ENCODE peak calls at places on chromosome 18, in four cellular contexts. One of them, this sample, is unnamed.

GRCh38 chr18:49510393-49511115 is 23.5 kb upstream of the C18orf32 start:
- DNase-seq in kidney: no peak
- DNase-seq in spleen: no peak
- DNase-seq in ovary: peak
- DNase-seq in this sample: no peak

GRCh38 chr18:62493033-62493862 is 29.6 kb upstream of the ZCCHC2 start:
- DNase-seq in kidney: no peak
- DNase-seq in spleen: no peak
- DNase-seq in ovary: no peak
- DNase-seq in this sample: no peak

GRCh38 chr18:45666520-45666919 is 51.2 kb downstream of the SLC14A2 start:
- DNase-seq in kidney: no peak
- DNase-seq in spleen: no peak
- DNase-seq in ovary: no peak
- DNase-seq in this sample: no peak

GRCh38 chr18:58769321-58769720 is 95.4 kb upstream of the ZNF532 start:
- DNase-seq in kidney: no peak
- DNase-seq in spleen: no peak
- DNase-seq in ovary: no peak
- DNase-seq in this sample: peak

GRCh38 chr18:60292186-60292585 is 80.4 kb downstream of the MC4R start:
- DNase-seq in kidney: no peak
- DNase-seq in spleen: no peak
- DNase-seq in ovary: no peak
- DNase-seq in this sample: no peak

GRCh38 chr18:58579561-58580047 is 49.3 kb downstream of the ALPK2 start:
- DNase-seq in kidney: no peak
- DNase-seq in spleen: no peak
- DNase-seq in ovary: no peak
- DNase-seq in this sample: no peak

GRCh38 chr18:49588171-49588570 is 26.3 kb downstream of the LIPG start:
- DNase-seq in kidney: no peak
- DNase-seq in spleen: no peak
- DNase-seq in ovary: no peak
- DNase-seq in this sample: no peak

GRCh38 chr18:715626-716025 is 3.2 kb upstream of the ENOSF1 start:
- DNase-seq in kidney: no peak
- DNase-seq in spleen: no peak
- DNase-seq in ovary: no peak
- DNase-seq in this sample: no peak

GRCh38 chr18:37107748-37108522 is 279.0 kb downstream of the KIAA1328 start:
- DNase-seq in kidney: no peak
- DNase-seq in spleen: no peak
- DNase-seq in ovary: no peak
- DNase-seq in this sample: no peak

GRCh38 chr18:37393945-37394609 is 171.5 kb downstream of the CELF4 start:
- DNase-seq in kidney: peak
- DNase-seq in spleen: peak
- DNase-seq in ovary: peak
- DNase-seq in this sample: peak

GRCh38 chr18:58512161-58512581 is 116.7 kb downstream of the ALPK2 start:
- DNase-seq in kidney: no peak
- DNase-seq in spleen: no peak
- DNase-seq in ovary: no peak
- DNase-seq in this sample: no peak

GRCh38 chr18:25253136-25253535 is 98.8 kb downstream of the ZNF521 start:
- DNase-seq in kidney: no peak
- DNase-seq in spleen: no peak
- DNase-seq in ovary: no peak
- DNase-seq in this sample: no peak

GRCh38 chr18:9568186-9568585 is 46.2 kb downstream of the PPP4R1 start:
- DNase-seq in kidney: no peak
- DNase-seq in spleen: no peak
- DNase-seq in ovary: no peak
- DNase-seq in this sample: no peak

GRCh38 chr18:36349552-36349951 is 52.0 kb downstream of the FHOD3 start:
- DNase-seq in kidney: peak
- DNase-seq in spleen: no peak
- DNase-seq in ovary: no peak
- DNase-seq in this sample: no peak

GRCh38 chr18:69250305-69251151 is 150.2 kb upstream of the DOK6 start:
- DNase-seq in kidney: no peak
- DNase-seq in spleen: no peak
- DNase-seq in ovary: no peak
- DNase-seq in this sample: no peak

GRCh38 chr18:5970032-5970431 is 74.7 kb upstream of the TMEM200C start:
- DNase-seq in kidney: no peak
- DNase-seq in spleen: no peak
- DNase-seq in ovary: no peak
- DNase-seq in this sample: no peak

GRCh38 chr18:73461780-73462059 is 593.9 kb upstream of the NETO1 start:
- DNase-seq in kidney: no peak
- DNase-seq in spleen: no peak
- DNase-seq in ovary: no peak
- DNase-seq in this sample: no peak

GRCh38 chr18:73456643-73457042 is 588.9 kb upstream of the NETO1 start:
- DNase-seq in kidney: no peak
- DNase-seq in spleen: no peak
- DNase-seq in ovary: no peak
- DNase-seq in this sample: no peak

GRCh38 chr18:73461038-73461779 is 593.4 kb upstream of the NETO1 start:
- DNase-seq in kidney: no peak
- DNase-seq in spleen: no peak
- DNase-seq in ovary: no peak
- DNase-seq in this sample: no peak

GRCh38 chr18:73458186-73458964 is 590.6 kb upstream of the NETO1 start:
- DNase-seq in kidney: no peak
- DNase-seq in spleen: no peak
- DNase-seq in ovary: no peak
- DNase-seq in this sample: no peak

GRCh38 chr18:73462092-73462491 is 594.3 kb upstream of the NETO1 start:
- DNase-seq in kidney: no peak
- DNase-seq in spleen: no peak
- DNase-seq in ovary: no peak
- DNase-seq in this sample: no peak
- H3K27ac ChIP-seq in kidney: no peak
- H3K27ac ChIP-seq in spleen: no peak
- H3K27ac ChIP-seq in ovary: no peak
- H3K27ac ChIP-seq in this sample: no peak

GRCh38 chr18:63603772-63604171 is 16.6 kb downstream of the SERPINB13 start:
- DNase-seq in kidney: no peak
- DNase-seq in spleen: no peak
- DNase-seq in ovary: no peak
- DNase-seq in this sample: no peak
- H3K27ac ChIP-seq in kidney: no peak
- H3K27ac ChIP-seq in spleen: no peak
- H3K27ac ChIP-seq in ovary: no peak
- H3K27ac ChIP-seq in this sample: no peak

GRCh38 chr18:77099501-77100370 is 32.8 kb downstream of the MBP start:
- DNase-seq in kidney: no peak
- DNase-seq in spleen: no peak
- DNase-seq in ovary: no peak
- DNase-seq in this sample: no peak
- H3K27ac ChIP-seq in kidney: no peak
- H3K27ac ChIP-seq in spleen: peak
- H3K27ac ChIP-seq in ovary: no peak
- H3K27ac ChIP-seq in this sample: peak

GRCh38 chr18:77369644-77370043 is 120.0 kb downstream of the GALR1 start:
- DNase-seq in kidney: no peak
- DNase-seq in spleen: no peak
- DNase-seq in ovary: no peak
- DNase-seq in this sample: no peak

GRCh38 chr18:77376043-77376732 is 126.5 kb downstream of the GALR1 start:
- DNase-seq in kidney: no peak
- DNase-seq in spleen: no peak
- DNase-seq in ovary: no peak
- DNase-seq in this sample: no peak

GRCh38 chr18:77376733-77377094 is 127.1 kb downstream of the GALR1 start:
- DNase-seq in kidney: no peak
- DNase-seq in spleen: no peak
- DNase-seq in ovary: no peak
- DNase-seq in this sample: no peak

GRCh38 chr18:77377813-77378212 is 128.2 kb downstream of the GALR1 start:
- DNase-seq in kidney: no peak
- DNase-seq in spleen: no peak
- DNase-seq in ovary: no peak
- DNase-seq in this sample: no peak

GRCh38 chr18:77374106-77374505 is 124.5 kb downstream of the GALR1 start:
- DNase-seq in kidney: no peak
- DNase-seq in spleen: no peak
- DNase-seq in ovary: peak
- DNase-seq in this sample: no peak
- H3K27ac ChIP-seq in kidney: no peak
- H3K27ac ChIP-seq in spleen: no peak
- H3K27ac ChIP-seq in ovary: no peak
- H3K27ac ChIP-seq in this sample: no peak

DNA sequence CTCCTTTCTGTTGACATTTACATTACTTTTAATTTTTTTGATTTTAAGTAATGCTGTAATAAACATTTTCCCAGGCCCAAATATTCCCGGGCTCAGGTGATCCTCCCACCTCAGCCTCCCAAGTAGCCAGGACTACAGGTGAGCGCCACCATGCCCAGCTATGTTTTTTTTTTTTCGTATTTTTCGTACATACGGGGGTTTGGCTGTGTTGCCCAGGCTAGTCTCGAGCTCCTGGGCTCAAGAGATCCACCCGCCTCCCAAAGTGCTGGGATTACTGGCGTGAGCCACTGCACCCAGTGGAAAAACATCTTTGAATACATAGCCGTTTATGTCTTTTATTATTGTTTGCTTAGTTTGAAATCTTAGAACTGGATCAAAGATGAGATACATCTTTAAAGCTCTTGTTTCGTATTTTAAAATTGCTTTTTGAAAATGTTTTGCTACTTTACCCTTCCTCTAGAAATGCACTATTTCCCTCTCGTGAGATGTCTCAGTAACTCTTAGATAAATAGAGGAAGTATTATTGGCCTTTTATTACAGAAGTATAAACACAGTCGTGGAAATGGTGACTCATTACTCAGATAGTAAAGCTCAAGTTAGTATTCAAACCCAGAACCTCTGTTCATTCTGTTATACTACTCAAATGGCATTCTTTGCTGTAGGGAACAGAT is 2.4 kb downstream of the SMCHD1 start:
- DNase-seq in kidney: no peak
- DNase-seq in spleen: no peak
- DNase-seq in ovary: no peak
- DNase-seq in this sample: no peak
- H3K27ac ChIP-seq in kidney: no peak
- H3K27ac ChIP-seq in spleen: peak
- H3K27ac ChIP-seq in ovary: no peak
- H3K27ac ChIP-seq in this sample: peak

DNA sequence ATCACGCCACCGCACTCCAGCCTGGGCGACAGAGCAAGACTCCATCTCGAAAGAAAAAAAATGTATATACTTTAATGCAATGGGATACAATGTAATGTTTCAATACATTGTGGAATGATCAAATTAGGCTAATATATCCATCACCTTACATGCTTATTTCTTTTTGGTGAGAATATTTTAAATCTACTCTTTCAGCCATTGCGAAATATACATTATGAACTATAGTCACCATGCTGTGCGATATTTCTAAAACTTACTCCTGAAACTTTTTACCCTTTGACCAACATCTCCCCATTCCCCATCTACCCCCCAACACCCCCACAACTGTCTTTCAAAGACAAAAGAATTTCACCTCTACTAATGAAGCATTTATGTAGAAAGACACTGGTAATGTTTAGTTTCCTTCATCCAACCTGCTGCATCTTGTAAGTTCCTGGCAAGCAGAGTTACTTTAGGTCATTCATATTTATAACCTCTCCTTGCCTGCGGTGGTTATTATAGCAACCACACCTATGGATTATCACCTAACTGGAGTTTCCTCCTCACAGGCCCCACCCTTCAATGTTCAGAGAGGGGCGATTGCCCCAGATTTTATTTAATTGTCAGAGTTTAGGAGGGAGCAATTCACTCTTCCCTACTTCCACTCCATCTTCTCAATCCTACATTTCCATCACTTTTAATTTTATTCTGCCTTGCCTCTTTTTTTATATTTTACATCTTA is 1.2 kb upstream of the ME2 start:
- DNase-seq in kidney: no peak
- DNase-seq in spleen: no peak
- DNase-seq in ovary: no peak
- DNase-seq in this sample: no peak
- H3K27ac ChIP-seq in kidney: no peak
- H3K27ac ChIP-seq in spleen: peak
- H3K27ac ChIP-seq in ovary: no peak
- H3K27ac ChIP-seq in this sample: peak

DNA sequence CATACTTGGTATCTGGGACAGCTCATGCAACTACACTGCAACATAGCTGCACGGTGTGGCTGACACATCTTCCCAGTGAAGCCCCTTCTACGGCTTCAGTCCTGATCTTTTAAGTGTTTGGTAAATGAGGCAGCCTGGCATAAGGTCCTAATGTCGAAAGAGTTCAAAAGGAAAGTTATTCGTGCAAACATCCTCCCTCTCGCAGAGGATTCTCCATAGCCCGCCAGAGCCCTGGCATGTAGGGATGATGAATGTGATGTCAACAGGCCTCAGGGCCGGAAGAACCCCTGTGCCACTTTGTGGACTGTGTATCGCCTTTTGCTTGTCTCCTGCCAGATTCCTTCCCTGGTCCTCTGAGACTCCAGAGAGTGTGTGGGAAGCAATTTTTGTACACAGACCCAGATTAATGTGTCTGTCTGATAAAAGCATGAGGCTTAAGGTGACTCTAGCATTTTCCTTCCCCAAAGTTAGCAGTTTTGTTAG is 88.5 kb downstream of the SOCS6 start:
- DNase-seq in kidney: no peak
- DNase-seq in spleen: no peak
- DNase-seq in ovary: no peak
- DNase-seq in this sample: no peak
- H3K27ac ChIP-seq in kidney: peak
- H3K27ac ChIP-seq in spleen: no peak
- H3K27ac ChIP-seq in ovary: no peak
- H3K27ac ChIP-seq in this sample: no peak

GRCh38 chr18:28288784-28289183 is 111.9 kb upstream of the CDH2 start:
- DNase-seq in kidney: no peak
- DNase-seq in spleen: no peak
- DNase-seq in ovary: no peak
- DNase-seq in this sample: no peak

GRCh38 chr18:28284132-28284531 is 107.2 kb upstream of the CDH2 start:
- DNase-seq in kidney: no peak
- DNase-seq in spleen: no peak
- DNase-seq in ovary: no peak
- DNase-seq in this sample: no peak

GRCh38 chr18:28281400-28281799 is 104.5 kb upstream of the CDH2 start:
- DNase-seq in kidney: no peak
- DNase-seq in spleen: no peak
- DNase-seq in ovary: no peak
- DNase-seq in this sample: no peak

DNA sequence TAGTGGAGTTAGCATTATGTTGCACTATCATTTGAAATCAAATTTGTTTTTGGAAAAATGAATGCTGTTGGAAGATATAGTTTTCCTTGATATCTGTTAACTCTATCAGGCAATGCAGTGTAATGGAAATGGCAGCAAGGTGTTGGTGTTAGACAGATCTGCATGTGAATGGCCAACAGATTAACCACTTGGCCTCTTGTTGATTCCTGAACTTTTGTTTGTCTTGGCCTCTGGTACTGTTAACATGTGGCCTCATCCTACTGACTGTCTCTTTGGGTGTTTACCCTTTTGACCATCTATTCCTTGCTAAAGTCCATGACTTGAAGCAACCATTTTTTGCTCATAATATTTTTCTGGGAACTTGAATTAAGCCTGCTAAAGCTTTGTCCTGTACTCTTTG is 110.2 kb upstream of the CDH2 start:
- DNase-seq in kidney: no peak
- DNase-seq in spleen: no peak
- DNase-seq in ovary: no peak
- DNase-seq in this sample: no peak
- H3K27ac ChIP-seq in kidney: no peak
- H3K27ac ChIP-seq in spleen: no peak
- H3K27ac ChIP-seq in ovary: no peak
- H3K27ac ChIP-seq in this sample: no peak